ENCODE peak calls at places on chromosomes 2 and 18, in five cellular contexts. One of them, this sample, is unnamed.

GRCh38 chr2:9782197-9782719 is 61.0 kb upstream of the TAF1B start:
- DNase-seq in RPMI7951: no peak
- DNase-seq in astrocyte of the spinal cord: no peak
- DNase-seq in kidney glomerular epithelial cell: peak
- DNase-seq in mesothelial cell of epicardium: no peak
- DNase-seq in this sample: no peak

GRCh38 chr2:44598731-44599529 is 237.2 kb downstream of the CAMKMT start:
- DNase-seq in astrocyte of the spinal cord: no peak
- DNase-seq in mesothelial cell of epicardium: no peak
- DNase-seq in kidney glomerular epithelial cell: no peak
- DNase-seq in RPMI7951: peak
- DNase-seq in this sample: no peak

GRCh38 chr2:9765611-9766531 is 77.4 kb upstream of the TAF1B start:
- DNase-seq in RPMI7951: no peak
- DNase-seq in mesothelial cell of epicardium: no peak
- DNase-seq in astrocyte of the spinal cord: no peak
- DNase-seq in kidney glomerular epithelial cell: no peak
- DNase-seq in this sample: no peak

GRCh38 chr2:169933124-169933711 is 106.0 kb downstream of the UBR3 start:
- DNase-seq in RPMI7951: peak
- DNase-seq in kidney glomerular epithelial cell: peak
- DNase-seq in astrocyte of the spinal cord: peak
- DNase-seq in mesothelial cell of epicardium: no peak
- DNase-seq in this sample: no peak

GRCh38 chr2:175371378-175371777 is 189.9 kb upstream of the ATP5MC3 start:
- DNase-seq in astrocyte of the spinal cord: no peak
- DNase-seq in mesothelial cell of epicardium: no peak
- DNase-seq in kidney glomerular epithelial cell: no peak
- DNase-seq in RPMI7951: no peak
- DNase-seq in this sample: no peak

GRCh38 chr2:131055169-131056065 is 37.8 kb downstream of the FAM168B start:
- DNase-seq in RPMI7951: no peak
- DNase-seq in astrocyte of the spinal cord: peak
- DNase-seq in mesothelial cell of epicardium: no peak
- DNase-seq in kidney glomerular epithelial cell: no peak
- DNase-seq in this sample: no peak

GRCh38 chr2:157785200-157785599 is 90.9 kb downstream of the ACVR1 start:
- DNase-seq in astrocyte of the spinal cord: no peak
- DNase-seq in mesothelial cell of epicardium: no peak
- DNase-seq in kidney glomerular epithelial cell: no peak
- DNase-seq in RPMI7951: no peak
- DNase-seq in this sample: no peak

GRCh38 chr2:235086481-235087184 is 134.8 kb downstream of the SH3BP4 start:
- DNase-seq in mesothelial cell of epicardium: no peak
- DNase-seq in RPMI7951: no peak
- DNase-seq in kidney glomerular epithelial cell: no peak
- DNase-seq in astrocyte of the spinal cord: no peak
- DNase-seq in this sample: no peak

GRCh38 chr2:232568161-232568560 is 17.7 kb downstream of the EIF4E2 start:
- DNase-seq in kidney glomerular epithelial cell: peak
- DNase-seq in RPMI7951: peak
- DNase-seq in mesothelial cell of epicardium: no peak
- DNase-seq in astrocyte of the spinal cord: peak
- DNase-seq in this sample: no peak

GRCh38 chr18:36328385-36328858 is 30.9 kb downstream of the FHOD3 start:
- DNase-seq in RPMI7951: peak
- DNase-seq in kidney glomerular epithelial cell: no peak
- DNase-seq in astrocyte of the spinal cord: no peak
- DNase-seq in mesothelial cell of epicardium: no peak
- DNase-seq in this sample: no peak

GRCh38 chr18:22286576-22286975 is 117.2 kb downstream of the GATA6 start:
- DNase-seq in kidney glomerular epithelial cell: no peak
- DNase-seq in mesothelial cell of epicardium: no peak
- DNase-seq in RPMI7951: no peak
- DNase-seq in astrocyte of the spinal cord: no peak
- DNase-seq in this sample: no peak

GRCh38 chr18:44957440-44957839 is 276.8 kb downstream of the SETBP1 start:
- DNase-seq in mesothelial cell of epicardium: no peak
- DNase-seq in astrocyte of the spinal cord: no peak
- DNase-seq in RPMI7951: no peak
- DNase-seq in kidney glomerular epithelial cell: no peak
- DNase-seq in this sample: no peak

GRCh38 chr18:38951633-38952032 is 1386.0 kb upstream of the CELF4 start:
- DNase-seq in astrocyte of the spinal cord: no peak
- DNase-seq in mesothelial cell of epicardium: no peak
- DNase-seq in RPMI7951: no peak
- DNase-seq in kidney glomerular epithelial cell: no peak
- DNase-seq in this sample: no peak

GRCh38 chr2:119790466-119790865 is 30.7 kb downstream of the PTPN4 start:
- DNase-seq in RPMI7951: no peak
- DNase-seq in astrocyte of the spinal cord: no peak
- DNase-seq in mesothelial cell of epicardium: no peak
- DNase-seq in kidney glomerular epithelial cell: no peak
- DNase-seq in this sample: no peak

GRCh38 chr2:241465543-241465942 is 42.8 kb downstream of the STK25 start:
- DNase-seq in RPMI7951: no peak
- DNase-seq in kidney glomerular epithelial cell: no peak
- DNase-seq in astrocyte of the spinal cord: no peak
- DNase-seq in mesothelial cell of epicardium: no peak
- DNase-seq in this sample: no peak

GRCh38 chr2:85741211-85741610 is 12.6 kb upstream of the ATOH8 start:
- DNase-seq in astrocyte of the spinal cord: no peak
- DNase-seq in mesothelial cell of epicardium: no peak
- DNase-seq in RPMI7951: no peak
- DNase-seq in kidney glomerular epithelial cell: no peak
- DNase-seq in this sample: no peak

GRCh38 chr2:215713393-215713792 is 277.5 kb upstream of the FN1 start:
- DNase-seq in astrocyte of the spinal cord: peak
- DNase-seq in kidney glomerular epithelial cell: peak
- DNase-seq in RPMI7951: peak
- DNase-seq in mesothelial cell of epicardium: no peak
- DNase-seq in this sample: no peak

GRCh38 chr2:138421315-138421970 is 80.1 kb upstream of the SPOPL start:
- DNase-seq in RPMI7951: peak
- DNase-seq in mesothelial cell of epicardium: no peak
- DNase-seq in kidney glomerular epithelial cell: peak
- DNase-seq in astrocyte of the spinal cord: peak
- DNase-seq in this sample: no peak

GRCh38 chr2:180655393-180655792 is 325.0 kb upstream of the UBE2E3 start:
- DNase-seq in astrocyte of the spinal cord: no peak
- DNase-seq in mesothelial cell of epicardium: no peak
- DNase-seq in kidney glomerular epithelial cell: peak
- DNase-seq in RPMI7951: no peak
- DNase-seq in this sample: no peak

GRCh38 chr2:181185428-181185827 is 205.0 kb downstream of the UBE2E3 start:
- DNase-seq in astrocyte of the spinal cord: no peak
- DNase-seq in RPMI7951: no peak
- DNase-seq in mesothelial cell of epicardium: no peak
- DNase-seq in kidney glomerular epithelial cell: no peak
- DNase-seq in this sample: no peak

GRCh38 chr18:55396267-55396905 is 191.6 kb downstream of the TCF4 start:
- DNase-seq in astrocyte of the spinal cord: no peak
- DNase-seq in kidney glomerular epithelial cell: no peak
- DNase-seq in RPMI7951: no peak
- DNase-seq in mesothelial cell of epicardium: no peak
- DNase-seq in this sample: no peak

GRCh38 chr18:26164571-26164970 is 30.9 kb downstream of the PSMA8 start:
- DNase-seq in RPMI7951: no peak
- DNase-seq in astrocyte of the spinal cord: no peak
- DNase-seq in kidney glomerular epithelial cell: no peak
- DNase-seq in mesothelial cell of epicardium: no peak
- DNase-seq in this sample: no peak

GRCh38 chr2:224158061-224158460 is 119.0 kb upstream of the SERPINE2 start:
- DNase-seq in RPMI7951: no peak
- DNase-seq in kidney glomerular epithelial cell: no peak
- DNase-seq in astrocyte of the spinal cord: no peak
- DNase-seq in mesothelial cell of epicardium: no peak
- DNase-seq in this sample: no peak

GRCh38 chr2:234071664-234072063 is 21.2 kb downstream of the SPP2 start:
- DNase-seq in RPMI7951: no peak
- DNase-seq in mesothelial cell of epicardium: no peak
- DNase-seq in astrocyte of the spinal cord: no peak
- DNase-seq in kidney glomerular epithelial cell: no peak
- DNase-seq in this sample: no peak

GRCh38 chr2:128375454-128375853 is 56.8 kb upstream of the HS6ST1 start:
- DNase-seq in astrocyte of the spinal cord: no peak
- DNase-seq in mesothelial cell of epicardium: no peak
- DNase-seq in RPMI7951: no peak
- DNase-seq in kidney glomerular epithelial cell: no peak
- DNase-seq in this sample: no peak

GRCh38 chr2:112159454-112159921 is 21.3 kb downstream of the FBLN7 start:
- DNase-seq in RPMI7951: no peak
- DNase-seq in astrocyte of the spinal cord: no peak
- DNase-seq in kidney glomerular epithelial cell: no peak
- DNase-seq in mesothelial cell of epicardium: no peak
- DNase-seq in this sample: no peak

GRCh38 chr2:219296631-219297391 is 12.4 kb downstream of the PTPRN start:
- DNase-seq in RPMI7951: no peak
- DNase-seq in kidney glomerular epithelial cell: no peak
- DNase-seq in astrocyte of the spinal cord: no peak
- DNase-seq in mesothelial cell of epicardium: no peak
- DNase-seq in this sample: no peak

GRCh38 chr2:72278046-72278445 is 130.4 kb upstream of the CYP26B1 start:
- DNase-seq in astrocyte of the spinal cord: peak
- DNase-seq in kidney glomerular epithelial cell: no peak
- DNase-seq in RPMI7951: peak
- DNase-seq in mesothelial cell of epicardium: no peak
- DNase-seq in this sample: no peak

GRCh38 chr2:135043345-135043744 is 3.9 kb downstream of the MAP3K19 start:
- DNase-seq in astrocyte of the spinal cord: no peak
- DNase-seq in kidney glomerular epithelial cell: no peak
- DNase-seq in mesothelial cell of epicardium: no peak
- DNase-seq in RPMI7951: no peak
- DNase-seq in this sample: no peak

GRCh38 chr2:169131587-169132512 is 62.5 kb downstream of the DHRS9 start:
- DNase-seq in RPMI7951: peak
- DNase-seq in kidney glomerular epithelial cell: peak
- DNase-seq in astrocyte of the spinal cord: peak
- DNase-seq in mesothelial cell of epicardium: no peak
- DNase-seq in this sample: no peak

GRCh38 chr18:12015697-12016062 is 34.4 kb downstream of the IMPA2 start:
- DNase-seq in RPMI7951: peak
- DNase-seq in astrocyte of the spinal cord: peak
- DNase-seq in kidney glomerular epithelial cell: peak
- DNase-seq in mesothelial cell of epicardium: no peak
- DNase-seq in this sample: no peak

GRCh38 chr18:3852321-3852720 is 402.3 kb downstream of the TGIF1 start:
- DNase-seq in astrocyte of the spinal cord: no peak
- DNase-seq in mesothelial cell of epicardium: no peak
- DNase-seq in RPMI7951: no peak
- DNase-seq in kidney glomerular epithelial cell: no peak
- DNase-seq in this sample: no peak

GRCh38 chr18:25950321-25950720 is 140.1 kb downstream of the SS18 start:
- DNase-seq in kidney glomerular epithelial cell: no peak
- DNase-seq in astrocyte of the spinal cord: no peak
- DNase-seq in mesothelial cell of epicardium: no peak
- DNase-seq in RPMI7951: no peak
- DNase-seq in this sample: no peak

GRCh38 chr2:217715484-217715883 is 287.3 kb downstream of the TNS1 start:
- DNase-seq in mesothelial cell of epicardium: no peak
- DNase-seq in RPMI7951: no peak
- DNase-seq in kidney glomerular epithelial cell: no peak
- DNase-seq in astrocyte of the spinal cord: no peak
- DNase-seq in this sample: no peak

GRCh38 chr2:6071536-6071935 is 379.4 kb downstream of the SOX11 start:
- DNase-seq in mesothelial cell of epicardium: no peak
- DNase-seq in kidney glomerular epithelial cell: no peak
- DNase-seq in astrocyte of the spinal cord: no peak
- DNase-seq in RPMI7951: no peak
- DNase-seq in this sample: no peak

GRCh38 chr18:7084766-7085080 is 32.9 kb downstream of the LAMA1 start:
- DNase-seq in astrocyte of the spinal cord: peak
- DNase-seq in RPMI7951: peak
- DNase-seq in mesothelial cell of epicardium: no peak
- DNase-seq in kidney glomerular epithelial cell: peak
- DNase-seq in this sample: no peak

GRCh38 chr2:30310955-30311354 is 79.6 kb downstream of the LBH start:
- DNase-seq in RPMI7951: no peak
- DNase-seq in astrocyte of the spinal cord: no peak
- DNase-seq in kidney glomerular epithelial cell: no peak
- DNase-seq in mesothelial cell of epicardium: no peak
- DNase-seq in this sample: no peak